ENCODE peak calls at places on chromosomes 7 and 10, in eight cellular contexts. I, R, F, J, V, O, M and W are unnamed samples.

GRCh38 chr10:69389827-69390490 is 26.8 kb downstream of the TACR2 start:
- DNase-seq in M (no peak), F (peak; percentile 91), R (no peak), V (peak; percentile 47), J (peak; percentile 46), O (no peak), I (peak; percentile 69), W (no peak)

GRCh38 chr7:99473315-99473596 is 566 bp downstream of the ZNF789 start:
- DNase-seq in J (peak; percentile 75), F (peak; percentile 46), M (peak; percentile 89), O (peak; percentile 59), I (peak; percentile 92), R (no peak), V (peak; percentile 70), W (peak; percentile 46)

GRCh38 chr7:19294629-19295028 is 149.4 kb upstream of the FERD3L start:
- DNase-seq in R (no peak), V (no peak), F (no peak), M (no peak), I (no peak), J (peak; percentile 52), O (no peak), W (peak; percentile 14)

GRCh38 chr10:77313066-77313750 is 324.4 kb downstream of the KCNMA1 start:
- DNase-seq in V (no peak), J (no peak), M (no peak), F (no peak), R (no peak), O (no peak), I (no peak), W (no peak)

GRCh38 chr7:1725766-1726630 is 55.9 kb downstream of the ELFN1 start:
- DNase-seq in O (no peak), V (no peak), J (no peak), I (no peak), M (no peak), F (no peak), R (no peak), W (no peak)

GRCh38 chr10:33123680-33124079 is 165.7 kb upstream of the ITGB1 start:
- DNase-seq in R (no peak), M (peak; percentile 59), V (no peak), I (no peak), J (no peak), F (no peak), O (no peak), W (no peak)

GRCh38 chr7:94567396-94567795 is 57.8 kb downstream of the CASD1 start:
- DNase-seq in V (no peak), O (no peak), R (no peak), F (no peak), J (no peak), M (no peak), I (no peak), W (no peak)

GRCh38 chr7:2873146-2873545 is 29.0 kb upstream of the GNA12 start:
- DNase-seq in F (no peak), V (peak; percentile 37), J (no peak), O (no peak), M (no peak), I (no peak), R (no peak), W (no peak)

GRCh38 chr7:106392565-106392964 is 107.8 kb upstream of the NAMPT start:
- DNase-seq in V (no peak), M (no peak), F (no peak), I (no peak), R (no peak), J (no peak), O (no peak), W (no peak)

GRCh38 chr7:91088156-91088555 is 176.1 kb upstream of the FZD1 start:
- DNase-seq in O (no peak), R (no peak), J (no peak), V (no peak), M (no peak), F (no peak), I (no peak), W (no peak)

GRCh38 chr10:10849306-10849705 is 168.4 kb upstream of the CELF2 start:
- DNase-seq in I (no peak), M (no peak), R (no peak), J (no peak), O (no peak), V (no peak), F (no peak), W (no peak)

GRCh38 chr10:132207536-132208488 is 21.1 kb downstream of the DPYSL4 start:
- DNase-seq in O (no peak), F (no peak), I (no peak), J (no peak), V (no peak), M (no peak), R (no peak), W (no peak)

GRCh38 chr7:90459888-90460287 is 9.6 kb upstream of the PTTG1IP2 start:
- DNase-seq in O (no peak), R (no peak), M (no peak), J (no peak), F (no peak), V (peak; percentile 11), I (no peak), W (peak; percentile 16)

GRCh38 chr7:21071570-21071969 is 284.9 kb upstream of the SP8 start:
- DNase-seq in R (no peak), O (no peak), I (no peak), J (no peak), V (no peak), F (no peak), M (no peak), W (no peak)

GRCh38 chr10:124022066-124022465 is 71.3 kb downstream of the CHST15 start:
- DNase-seq in M (no peak), J (peak; percentile 32), I (peak; percentile 41), O (no peak), F (no peak), V (no peak), R (no peak), W (no peak)

GRCh38 chr10:85446852-85447251 is 919.7 kb downstream of the GRID1 start:
- DNase-seq in R (no peak), O (no peak), J (no peak), I (no peak), F (no peak), V (no peak), M (no peak), W (no peak)